ENCODE peak calls at places on chromosomes 11 and 22, in four cellular contexts. F, R, V and J are unnamed samples.

GRCh38 chr22:49724893-49725489 is 102.7 kb downstream of the BRD1 start:
- DNase-seq in F (no peak), V (no peak), R (peak; percentile 33), J (peak; percentile 57)

GRCh38 chr11:106101797-106102196 is 24.3 kb downstream of the AASDHPPT start:
- DNase-seq in F (no peak), R (peak; percentile 14), V (no peak), J (no peak)

GRCh38 chr22:20013382-20013871 is 3.2 kb downstream of the ARVCF start:
- DNase-seq in R (no peak), F (peak; percentile 85), V (peak; percentile 37), J (no peak)

GRCh38 chr22:30424471-30425326 is 869 bp upstream of the MTFP1 start:
- DNase-seq in F (no peak), V (no peak), R (peak; percentile 52), J (no peak)

GRCh38 chr11:129853508-129854228 is 38.0 kb downstream of the TMEM45B start:
- DNase-seq in F (no peak), V (no peak), R (peak; percentile 79), J (peak; percentile 70)

GRCh38 chr11:126284829-126285228 is 1.9 kb downstream of the TIRAP start:
- DNase-seq in V (no peak), R (peak; percentile 93), F (peak; percentile 78), J (peak; percentile 86)

GRCh38 chr11:34788642-34789041 is 127.5 kb downstream of the APIP start:
- DNase-seq in F (no peak), V (no peak), R (no peak), J (no peak)

GRCh38 chr11:15481871-15482270 is 367.1 kb downstream of the INSC start:
- DNase-seq in V (no peak), R (no peak), F (no peak), J (no peak)

GRCh38 chr11:111777094-111778046 is 11.2 kb upstream of the PPP2R1B start:
- DNase-seq in F (no peak), V (no peak), R (peak; percentile 51), J (peak; percentile 2)

GRCh38 chr11:77175869-77176539 is 48.0 kb downstream of the MYO7A start:
- DNase-seq in V (no peak), R (no peak), F (peak; percentile 80), J (no peak)

GRCh38 chr11:27423125-27423524 is 49.5 kb downstream of the LGR4 start:
- DNase-seq in V (no peak), R (peak; percentile 65), F (peak; percentile 75), J (no peak)

GRCh38 chr11:82671451-82671850 is 62.2 kb downstream of the FAM181B start:
- DNase-seq in V (no peak), R (peak; percentile 15), F (no peak), J (no peak)

GRCh38 chr11:107928767-107929507 is 689 bp downstream of the RAB39A start:
- DNase-seq in F (no peak), V (no peak), R (no peak), J (no peak)

GRCh38 chr11:83073884-83074283 is 2.2 kb upstream of the RAB30 start:
- DNase-seq in R (no peak), F (no peak), V (no peak), J (no peak)

GRCh38 chr11:100403817-100404216 is 283.3 kb upstream of the ARHGAP42 start:
- DNase-seq in R (no peak), V (no peak), F (no peak), J (no peak)

GRCh38 chr11:88292156-88292844 is 45.2 kb downstream of the CTSC start:
- DNase-seq in R (peak; percentile 35), V (no peak), F (no peak), J (no peak)

GRCh38 chr11:19631657-19632325 is 80.8 kb upstream of the NAV2 start:
- DNase-seq in V (no peak), F (no peak), R (peak; percentile 12), J (no peak)

GRCh38 chr11:130146797-130147196 is 12.8 kb upstream of the ST14 start:
- DNase-seq in V (no peak), R (no peak), F (no peak), J (no peak)

GRCh38 chr22:23884133-23884532 is 10.1 kb upstream of the MIF start:
- DNase-seq in R (no peak), F (no peak), V (no peak), J (no peak)

GRCh38 chr11:113113801-113114451 is 152.7 kb downstream of the NCAM1 start:
- DNase-seq in V (no peak), F (no peak), R (no peak), J (no peak)

GRCh38 chr11:117613521-117613920 is 183.5 kb downstream of the DSCAML1 start:
- DNase-seq in F (peak; percentile 42), R (no peak), V (no peak), J (no peak)

GRCh38 chr11:83006877-83007330 is 64.8 kb downstream of the RAB30 start:
- DNase-seq in V (no peak), F (no peak), R (no peak), J (no peak)

GRCh38 chr22:46604306-46604690 is 15.9 kb upstream of the GRAMD4 start:
- DNase-seq in F (no peak), R (no peak), V (no peak), J (peak; percentile 15)

GRCh38 chr22:27512283-27512761 is 289.2 kb downstream of the MN1 start:
- DNase-seq in F (peak; percentile 88), R (peak; percentile 98), V (peak; percentile 59), J (no peak)

GRCh38 chr11:106276859-106277436 is 199.5 kb downstream of the AASDHPPT start:
- DNase-seq in F (no peak), R (no peak), V (no peak), J (no peak)

GRCh38 chr22:41787331-41787730 is 13.1 kb upstream of the CCDC134 start:
- DNase-seq in V (no peak), R (no peak), F (no peak), J (no peak)

GRCh38 chr11:70547821-70548670 is 149.7 kb downstream of the CTTN start:
- DNase-seq in V (no peak), R (no peak), F (no peak), J (no peak)
- TF ChIP-seq CTCF in V (no peak), R (no peak), F (no peak), J (no peak)

GRCh38 chr11:46216765-46217089 is 60.7 kb upstream of the CREB3L1 start:
- DNase-seq in V (no peak), F (no peak), R (no peak), J (no peak)

GRCh38 chr11:46212720-46213119 is 64.7 kb upstream of the CREB3L1 start:
- DNase-seq in F (no peak), R (no peak), V (no peak), J (no peak)

GRCh38 chr11:46215208-46215931 is 62.1 kb upstream of the CREB3L1 start:
- DNase-seq in F (no peak), R (no peak), V (no peak), J (no peak)

GRCh38 chr11:46220313-46220712 is 57.1 kb upstream of the CREB3L1 start:
- DNase-seq in F (no peak), V (no peak), R (no peak), J (no peak)

DNA sequence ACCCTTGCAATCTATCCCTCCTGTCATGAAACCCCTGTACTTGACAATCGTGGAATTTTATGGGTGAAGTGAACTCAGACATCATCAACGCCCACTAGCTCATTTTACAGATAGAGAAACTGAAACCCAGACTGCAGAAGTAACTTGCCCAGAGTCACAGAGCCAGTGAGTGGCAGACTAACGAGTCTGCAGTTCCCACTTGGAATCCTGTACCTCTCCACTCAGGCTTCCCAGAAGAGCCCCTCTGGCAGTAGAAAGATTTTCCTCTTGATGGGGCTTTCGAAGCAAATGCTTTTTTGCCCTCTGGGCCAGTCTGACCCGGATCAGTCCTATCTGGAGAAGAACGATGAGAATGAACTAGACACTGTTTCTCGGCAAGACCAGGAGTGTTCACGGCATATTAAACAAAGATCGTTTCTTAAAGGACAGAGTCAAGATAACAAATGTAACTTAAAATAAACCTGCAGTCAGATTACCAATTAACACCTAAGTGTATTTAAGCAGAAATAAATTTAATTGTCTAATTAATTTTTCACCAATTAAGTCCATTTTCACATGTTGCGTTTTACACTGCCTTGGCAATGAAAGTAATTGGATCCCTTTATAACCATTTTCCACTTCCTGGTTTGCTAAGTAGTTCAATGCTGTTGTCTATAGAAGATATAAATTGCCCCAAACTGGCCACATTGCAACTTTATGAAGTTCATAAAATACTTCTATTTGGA is 61.3 kb upstream of the CREB3L1 start:
- DNase-seq in R (no peak), F (no peak), V (no peak), J (no peak)
- H3K4me3 ChIP-seq in R (no peak overlapping the region), F (peak overlapping the region; percentile 32), V (no peak overlapping the region), J (no peak overlapping the region)

GRCh38 chr11:47861762-47862161 is 13.6 kb upstream of the NUP160 start:
- DNase-seq in F (no peak), V (no peak), R (no peak), J (no peak)

GRCh38 chr11:47860526-47860925 is 12.4 kb upstream of the NUP160 start:
- DNase-seq in R (no peak), V (no peak), F (no peak), J (no peak)

GRCh38 chr11:47864910-47865309 is 16.8 kb upstream of the NUP160 start:
- DNase-seq in R (no peak), V (no peak), F (no peak), J (no peak)

GRCh38 chr11:47863893-47864430 is 15.8 kb upstream of the NUP160 start:
- DNase-seq in V (no peak), F (no peak), R (no peak), J (no peak)

GRCh38 chr11:47863189-47863892 is 15.2 kb upstream of the NUP160 start:
- DNase-seq in R (no peak), V (no peak), F (no peak), J (no peak)
- H3K4me1 ChIP-seq in R (no peaks in the 10 kb centered on the region), V (peaks cover 26% of the 10 kb centered on the region), F (no peaks in the 10 kb centered on the region), J (peaks cover 26% of the 10 kb centered on the region)

GRCh38 chr22:38066381-38067027 is 9.3 kb downstream of the PICK1 start:
- DNase-seq in V (no peak), F (no peak), R (no peak), J (no peak)
- TF ChIP-seq CTCF in V (no peak), F (no peak), R (no peak), J (no peak)

DNA sequence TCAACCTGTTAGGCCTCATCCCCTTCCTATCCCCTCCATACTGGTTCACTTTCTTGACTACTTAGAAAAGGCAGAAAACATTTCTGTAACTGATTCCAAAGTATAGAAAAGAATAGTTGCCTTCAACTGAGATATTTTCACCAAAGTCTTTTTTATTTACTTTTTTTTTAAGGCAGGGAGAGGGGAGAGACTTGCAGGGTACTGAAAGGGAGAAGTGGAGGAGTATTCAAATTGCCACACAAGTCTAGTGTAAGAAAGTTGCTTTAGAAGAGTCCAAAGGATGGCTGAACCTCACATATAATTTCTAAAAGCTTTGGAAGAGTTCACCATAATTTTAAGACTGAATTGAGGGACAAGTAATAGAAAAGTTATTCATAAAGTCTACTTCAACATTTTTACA is 6.3 kb downstream of the PHF21A start:
- DNase-seq in F (no peak), R (no peak), V (no peak), J (no peak)
- H3K4me3 ChIP-seq in F (no peak overlapping the region), R (no peak overlapping the region), V (no peak overlapping the region), J (no peak overlapping the region)

DNA sequence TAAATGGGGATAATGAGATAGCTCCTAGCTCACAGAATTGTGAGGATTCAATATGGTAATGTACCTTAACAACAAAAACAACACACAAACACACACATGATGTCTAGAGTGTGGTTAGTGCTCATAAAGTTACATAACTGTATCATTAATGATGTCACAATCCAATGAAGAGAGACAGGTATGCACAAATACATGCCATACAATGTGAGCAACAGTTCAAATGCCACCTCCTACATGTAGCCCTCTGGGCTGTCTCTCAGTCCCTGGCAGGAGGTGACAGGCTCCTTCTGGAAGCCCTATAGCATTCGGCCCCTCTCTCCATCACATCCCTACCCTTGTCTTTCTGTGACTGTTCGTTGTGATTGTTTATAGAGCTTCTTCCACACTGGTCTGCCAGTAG is 8.3 kb upstream of the MICALL1 start:
- DNase-seq in V (no peak), F (no peak), R (no peak), J (no peak)
- H3K4me1 ChIP-seq in V (peaks cover 45% of the 10 kb centered on the region), F (peaks cover 59% of the 10 kb centered on the region), R (peaks cover 71% of the 10 kb centered on the region), J (peaks cover 14% of the 10 kb centered on the region)